ENCODE peak calls at places on chromosomes 16 and 17, in ten cellular contexts. Y is cardiac muscle cell, A is tibial nerve, H is neural progenitor cell, F is Panc1, L is PC-3, U is HCT116, X is kidney, D is AG04450, R is spleen. I is an unnamed sample.

GRCh38 chr17:64150237-64151015 is 20.5 kb upstream of the ERN1 start:
- DNase-seq in U (no peak), X (no peak), L (no peak), H (no peak), D (no peak), R (no peak), F (no peak), A (peak; percentile 40), Y (peak; percentile 66), I (no peak)

GRCh38 chr16:51880776-51881175 is 666.2 kb downstream of the TOX3 start:
- DNase-seq in R (no peak), H (no peak), Y (peak; percentile 47), F (peak; percentile 78), X (no peak), L (peak; percentile 40), U (no peak), D (peak; percentile 84), A (no peak), I (no peak)

GRCh38 chr16:57590654-57591085 is 37.8 kb upstream of the ADGRG1 start:
- DNase-seq in Y (peak; percentile 76), U (peak; percentile 28), R (no peak), L (peak; percentile 85), H (no peak), F (peak; percentile 53), A (no peak), X (peak; percentile 39), D (no peak), I (peak; percentile 56)

GRCh38 chr17:1421470-1421869 is 21.4 kb upstream of the YWHAE start:
- DNase-seq in Y (no peak), X (no peak), U (no peak), A (no peak), F (no peak), R (no peak), D (no peak), H (no peak), L (no peak), I (no peak)

GRCh38 chr17:61997649-61998048 is 67.4 kb downstream of the MED13 start:
- DNase-seq in H (no peak), D (no peak), L (peak; percentile 83), U (no peak), A (no peak), X (no peak), Y (peak; percentile 27), F (no peak), R (no peak), I (no peak)

GRCh38 chr17:4665027-4665426 is 23.5 kb upstream of the ALOX15 start:
- DNase-seq in R (no peak), D (no peak), F (no peak), L (no peak), Y (no peak), U (no peak), A (no peak), H (no peak), X (no peak), I (no peak)

GRCh38 chr17:41910701-41911391 is 7.9 kb downstream of the ACLY start:
- DNase-seq in D (peak; percentile 86), F (no peak), A (no peak), R (no peak), X (no peak), L (peak; percentile 91), U (no peak), Y (peak; percentile 90), H (no peak), I (peak; percentile 86)

GRCh38 chr17:5706835-5707234 is 122.5 kb upstream of the NLRP1 start:
- DNase-seq in H (peak; percentile 83), U (peak; percentile 33), L (peak; percentile 58), Y (peak; percentile 64), X (no peak), F (peak; percentile 45), R (peak; percentile 83), A (peak; percentile 54), D (peak; percentile 29), I (no peak)

GRCh38 chr16:57380671-57381462 is 8.6 kb downstream of the CX3CL1 start:
- DNase-seq in X (no peak), D (no peak), L (peak; percentile 52), U (no peak), Y (peak; percentile 62), F (no peak), A (peak; percentile 22), R (no peak), H (no peak), I (no peak)

GRCh38 chr16:11565665-11566064 is 21.1 kb downstream of the LITAF start:
- DNase-seq in R (no peak), X (peak; percentile 27), H (no peak), L (no peak), D (no peak), U (no peak), A (no peak), F (no peak), Y (no peak), I (no peak)

GRCh38 chr16:78362736-78363135 is 263.3 kb downstream of the WWOX start:
- DNase-seq in D (no peak), Y (no peak), H (no peak), R (no peak), U (no peak), F (no peak), A (no peak), L (no peak), X (no peak), I (no peak)

GRCh38 chr17:19768046-19768782 is 20.1 kb upstream of the ALDH3A1 start:
- DNase-seq in L (no peak), H (no peak), X (no peak), U (no peak), D (no peak), A (no peak), R (no peak), F (no peak), Y (no peak), I (no peak)

DNA sequence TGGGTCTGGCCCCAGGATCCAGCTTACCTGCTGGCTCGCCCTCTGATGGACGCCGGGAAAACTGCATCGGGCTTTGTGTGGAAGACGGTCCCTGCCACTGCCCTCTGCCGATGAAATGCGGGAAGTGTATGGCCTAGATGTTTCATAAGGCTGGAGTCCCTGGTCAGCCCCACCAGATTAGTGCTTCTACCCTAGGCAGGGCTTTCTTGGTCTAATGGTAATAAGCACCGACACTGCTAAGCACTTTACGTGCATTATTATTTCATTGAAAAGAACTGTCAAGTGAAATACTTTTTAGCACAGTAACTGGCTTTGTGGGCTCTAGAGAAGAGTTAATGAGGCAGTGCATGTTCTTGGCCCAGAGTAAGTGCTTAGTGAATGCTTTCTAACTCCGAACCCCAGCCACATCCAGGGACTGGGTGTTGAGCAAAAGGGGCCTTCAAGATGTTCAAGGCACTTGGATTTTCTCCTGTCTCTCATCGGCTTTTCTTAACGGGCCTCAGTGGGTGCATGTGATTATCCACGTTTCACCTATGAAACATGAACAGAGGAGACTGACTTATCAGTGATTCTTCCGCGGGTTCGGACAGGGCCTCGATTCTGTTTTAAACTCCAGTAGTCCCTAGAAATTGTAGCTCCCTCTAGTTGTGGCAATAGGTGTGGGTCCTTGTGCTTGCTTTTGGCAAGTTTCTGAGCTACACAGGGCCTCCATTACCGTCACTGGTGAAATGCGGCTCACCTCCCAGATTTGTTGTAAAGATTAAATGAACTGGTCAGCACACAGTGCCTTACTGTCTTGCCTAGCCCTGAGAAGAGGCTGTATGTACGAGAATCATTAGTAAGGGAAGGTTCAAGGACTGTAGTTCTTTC is 6.6 kb downstream of the TRAF4 start:
- DNase-seq in Y (peak; percentile 96), U (peak; percentile 85), H (peak; percentile 96), X (peak; percentile 96), A (peak; percentile 98), R (peak; percentile 96), L (peak; percentile 90), F (peak; percentile 81), D (peak; percentile 88), I (peak; percentile 91)
- H3K27ac ChIP-seq in Y (peak overlapping the region; percentile 45), U (peak overlapping the region; percentile 59), H (no peak overlapping the region), X (no peak overlapping the region), A (peak overlapping the region; percentile 61), R (peak overlapping the region; percentile 96), L (no peak overlapping the region), F (peak overlapping the region; percentile 99), D (peak overlapping the region; percentile 11), I (peak overlapping the region; percentile 95)

DNA sequence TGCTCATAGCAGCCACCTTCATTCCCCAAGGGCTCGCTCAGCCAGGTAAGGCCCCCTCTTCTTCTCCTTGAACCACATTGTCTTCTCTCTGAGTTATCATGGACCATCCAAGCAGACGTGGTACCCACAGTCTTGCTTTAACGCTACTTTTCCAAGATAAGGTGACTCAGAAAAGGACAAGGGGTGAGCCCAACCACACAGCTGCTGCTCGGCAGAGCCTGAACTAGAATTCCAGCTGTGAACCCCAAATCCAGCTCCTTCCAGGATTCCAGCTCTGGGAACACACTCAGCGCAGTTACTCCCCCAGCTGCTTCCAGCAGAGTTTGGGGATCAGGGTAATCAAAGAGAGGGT is 272 bp downstream of the CCL2 start:
- DNase-seq in Y (no peak), A (no peak), R (no peak), D (no peak), U (no peak), X (no peak), H (no peak), F (no peak), L (no peak), I (no peak)
- H3K4me3 ChIP-seq in Y (no peak overlapping the region), A (peak overlapping the region; percentile 45), R (no peak overlapping the region), D (peak overlapping the region; percentile 79), U (no peak overlapping the region), X (peak overlapping the region; percentile 69), H (peak overlapping the region; percentile 49), F (peak overlapping the region; percentile 81), L (no peak overlapping the region), I (no peak overlapping the region)

DNA sequence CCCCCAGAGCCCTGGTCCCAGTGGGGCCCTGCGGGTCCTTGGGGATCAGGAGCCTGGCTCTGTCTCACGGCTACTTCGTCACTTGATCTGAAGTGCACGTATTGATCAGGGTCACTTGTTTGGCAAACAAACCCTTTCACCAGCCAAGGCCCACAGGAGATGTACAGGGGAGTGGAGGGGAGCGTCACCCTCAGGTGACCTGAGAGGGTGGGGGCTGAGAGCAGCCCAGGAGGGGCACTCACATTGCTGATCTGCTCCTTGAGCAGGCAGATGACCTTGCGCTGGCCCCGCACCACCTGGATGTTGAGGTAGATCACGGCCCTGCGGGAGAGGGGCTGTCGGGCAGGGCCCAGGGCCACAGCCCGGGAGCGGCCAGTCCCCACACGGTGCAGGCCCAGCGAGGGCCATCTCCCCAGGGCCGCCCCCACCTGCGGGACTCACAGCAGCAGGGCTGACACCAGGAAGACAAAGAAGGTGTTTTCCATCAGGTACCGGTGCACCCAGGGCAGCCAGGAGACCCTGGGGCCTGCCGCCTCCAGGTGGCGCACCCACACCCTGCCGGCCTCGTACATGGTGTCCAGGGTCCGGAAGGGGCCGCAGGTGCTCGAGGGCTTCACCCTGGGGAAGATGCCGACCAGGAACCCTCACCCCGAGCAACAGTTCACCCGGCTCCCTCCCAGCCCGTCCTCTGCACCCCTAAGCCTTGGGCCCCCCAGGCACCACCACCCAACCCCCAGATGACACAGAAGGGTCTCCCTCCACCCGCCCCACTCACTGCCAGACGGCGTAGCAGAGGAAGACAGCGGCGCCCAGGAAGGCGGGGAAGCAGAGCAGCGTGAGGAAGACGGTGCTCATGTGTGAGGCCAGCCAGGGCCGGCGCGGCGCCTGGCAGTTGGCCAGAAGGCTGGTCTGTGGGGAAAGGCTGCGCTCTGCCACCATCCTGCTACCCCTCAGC is 11.3 kb downstream of the TMC6 start:
- DNase-seq in D (no peak), F (no peak), R (peak; percentile 79), X (peak; percentile 76), L (no peak), Y (no peak), H (peak; percentile 50), U (no peak), A (no peak), I (no peak)
- TF ChIP-seq CTCF in D (peak; percentile 38), F (peak; percentile 86), R (no peak), X (peak; percentile 39), L (peak; percentile 64), Y (peak; percentile 23), H (peak; percentile 63), U (peak; percentile 52), A (peak; percentile 11), I (peak; percentile 68)

GRCh38 chr16:25257956-25258855 is 561 bp upstream of the ZKSCAN2 start:
- DNase-seq in U (peak; percentile 92), X (peak; percentile 94), A (peak; percentile 64), L (peak; percentile 63), D (peak; percentile 77), R (peak; percentile 94), H (peak; percentile 95), Y (peak; percentile 91), F (peak; percentile 67), I (peak; percentile 94)
- H3K27ac ChIP-seq in U (peak overlapping the region; percentile 99), X (peak overlapping the region; percentile 92), A (peak overlapping the region; percentile 97), L (peak overlapping the region; percentile 91), D (peak overlapping the region; percentile 99), R (peak overlapping the region; percentile 99), H (peak overlapping the region; percentile 98), Y (peak overlapping the region; percentile 99), F (peak overlapping the region; percentile 85), I (peak overlapping the region; percentile 86)

I was measured in RWPE2.